ENCODE peak calls at places on chromosomes 5 and 9, in six cellular contexts. X, I, Z, B, T and S are unnamed samples.
A peak's percentile ranks its signal among the peaks of the same experiment; 100 is the strongest.

GRCh38 chr9:23162789-23163188 is 663.3 kb downstream of the ELAVL2 start:
- DNase-seq in T (no peak), X (no peak), Z (no peak), B (no peak), I (no peak), S (no peak)

GRCh38 chr5:97097348-97098220 is 44.8 kb downstream of the LIX1 start:
- DNase-seq in T (no peak), I (no peak), X (no peak), B (no peak), Z (no peak), S (no peak)

GRCh38 chr9:122821278-122821952 is 7.0 kb downstream of the PDCL start:
- DNase-seq in X (no peak), Z (no peak), B (no peak), T (no peak), I (no peak), S (no peak)

GRCh38 chr5:58255970-58256369 is 203.9 kb downstream of the PLK2 start:
- DNase-seq in T (no peak), I (no peak), B (no peak), X (no peak), Z (no peak), S (no peak)

GRCh38 chr9:6968271-6968670 is 210.5 kb downstream of the KDM4C start:
- DNase-seq in Z (no peak), T (no peak), X (no peak), I (no peak), B (no peak), S (no peak)

GRCh38 chr9:88007291-88007650 is 32.9 kb upstream of the CDK20 start:
- DNase-seq in I (no peak), T (no peak), X (no peak), Z (no peak), B (no peak), S (no peak)

GRCh38 chr5:43482490-43483064 is 1.1 kb downstream of the TMEM267 start:
- DNase-seq in T (no peak), Z (peak; percentile 31), I (no peak), B (peak; percentile 32), X (peak; percentile 32), S (no peak)

GRCh38 chr9:38074441-38074943 is 5.5 kb upstream of the SHB start:
- DNase-seq in X (no peak), T (no peak), Z (no peak), B (peak; percentile 72), I (no peak), S (no peak)

GRCh38 chr9:88013051-88013450 is 38.7 kb upstream of the CDK20 start:
- DNase-seq in Z (no peak), B (no peak), T (no peak), I (no peak), X (no peak), S (no peak)

GRCh38 chr5:76787237-76787636 is 31.6 kb upstream of the F2RL1 start:
- DNase-seq in X (peak; percentile 20), B (peak; percentile 69), I (no peak), T (no peak), Z (no peak), S (no peak)

GRCh38 chr5:96816430-96816939 is 8.7 kb upstream of the ERAP1 start:
- DNase-seq in Z (no peak), B (no peak), I (peak; percentile 21), X (peak; percentile 75), T (peak; percentile 45), S (peak; percentile 46)

GRCh38 chr5:152113401-152113800 is 188.8 kb upstream of the GLRA1 start:
- DNase-seq in I (peak; percentile 1), T (no peak), X (peak; percentile 97), Z (no peak), B (no peak), S (peak; percentile 44)

GRCh38 chr9:99050292-99050911 is 54.5 kb upstream of the TGFBR1 start:
- DNase-seq in I (no peak), B (peak; percentile 13), Z (no peak), T (no peak), X (no peak), S (no peak)

GRCh38 chr5:122263352-122264030 is 48.5 kb upstream of the SNCAIP start:
- DNase-seq in I (no peak), Z (no peak), T (no peak), B (no peak), X (no peak), S (no peak)

GRCh38 chr5:15789661-15790060 is 289.7 kb downstream of the FBXL7 start:
- DNase-seq in I (no peak), X (no peak), Z (no peak), T (no peak), B (no peak), S (no peak)

GRCh38 chr5:71838286-71838685 is 119.2 kb downstream of the CARTPT start:
- DNase-seq in I (no peak), B (no peak), X (no peak), T (no peak), Z (no peak), S (no peak)

GRCh38 chr9:127805620-127806019 is 2.9 kb downstream of the FPGS start:
- DNase-seq in T (peak; percentile 6), Z (peak; percentile 63), B (peak; percentile 51), X (peak; percentile 13), I (no peak), S (peak; percentile 9)

GRCh38 chr9:126303488-126303887 is 23.1 kb upstream of the MVB12B start:
- DNase-seq in Z (peak; percentile 26), B (peak; percentile 37), I (no peak), T (no peak), X (no peak), S (no peak)

GRCh38 chr5:139308797-139309196 is 15.3 kb downstream of the MATR3 start:
- DNase-seq in T (no peak), X (no peak), B (no peak), Z (no peak), I (no peak), S (no peak)

GRCh38 chr9:20649381-20649780 is 27.1 kb upstream of the MLLT3 start:
- DNase-seq in B (no peak), X (no peak), T (no peak), Z (no peak), I (no peak), S (no peak)

GRCh38 chr5:149485655-149486615 is 65.3 kb downstream of the CSNK1A1 start:
- DNase-seq in I (no peak), X (peak; percentile 72), T (no peak), Z (peak; percentile 69), B (peak; percentile 53), S (no peak)